ENCODE peak calls at places on chromosomes 1 and 21, in five cellular contexts. One of them, this sample, is unnamed. For H3K9me3, the result is how much of the 10 kb centered on the place peaks cover.

GRCh38 chr1:17562375-17562774 is 22.9 kb downstream of the ARHGEF10L start:
- DNase-seq in heart left ventricle: no peak
- DNase-seq in HCT116: no peak
- DNase-seq in left ventricle myocardium inferior: no peak
- DNase-seq in right lobe of liver: no peak
- DNase-seq in this sample: no peak

GRCh38 chr1:183226361-183226760 is 40.3 kb downstream of the LAMC2 start:
- DNase-seq in heart left ventricle: no peak
- DNase-seq in HCT116: no peak
- DNase-seq in left ventricle myocardium inferior: no peak
- DNase-seq in right lobe of liver: no peak
- DNase-seq in this sample: no peak

GRCh38 chr1:210883821-210884220 is 250.1 kb downstream of the KCNH1 start:
- DNase-seq in heart left ventricle: no peak
- DNase-seq in HCT116: no peak
- DNase-seq in left ventricle myocardium inferior: no peak
- DNase-seq in right lobe of liver: no peak
- DNase-seq in this sample: no peak

GRCh38 chr1:90782046-90782445 is 64.9 kb upstream of the BARHL2 start:
- DNase-seq in heart left ventricle: no peak
- DNase-seq in HCT116: no peak
- DNase-seq in left ventricle myocardium inferior: no peak
- DNase-seq in right lobe of liver: no peak
- DNase-seq in this sample: no peak

GRCh38 chr21:37455504-37455911 is 88.9 kb downstream of the DYRK1A start:
- DNase-seq in heart left ventricle: no peak
- DNase-seq in HCT116: no peak
- DNase-seq in left ventricle myocardium inferior: no peak
- DNase-seq in right lobe of liver: no peak
- DNase-seq in this sample: no peak

GRCh38 chr1:22673486-22674409 is 20.7 kb downstream of the C1QB start:
- DNase-seq in heart left ventricle: no peak
- DNase-seq in HCT116: peak
- DNase-seq in left ventricle myocardium inferior: peak
- DNase-seq in right lobe of liver: peak
- DNase-seq in this sample: no peak

GRCh38 chr1:189597083-189597482 is 880.6 kb downstream of the BRINP3 start:
- DNase-seq in heart left ventricle: no peak
- DNase-seq in HCT116: no peak
- DNase-seq in left ventricle myocardium inferior: no peak
- DNase-seq in right lobe of liver: no peak
- DNase-seq in this sample: no peak

GRCh38 chr1:110477041-110477440 is 26.1 kb downstream of the PROK1 start:
- DNase-seq in heart left ventricle: no peak
- DNase-seq in HCT116: peak
- DNase-seq in left ventricle myocardium inferior: no peak
- DNase-seq in right lobe of liver: no peak
- DNase-seq in this sample: no peak

GRCh38 chr21:21019681-21020080 is 21.5 kb downstream of the NCAM2 start:
- DNase-seq in heart left ventricle: no peak
- DNase-seq in HCT116: no peak
- DNase-seq in left ventricle myocardium inferior: no peak
- DNase-seq in right lobe of liver: no peak
- DNase-seq in this sample: no peak

GRCh38 chr1:235675152-235675890 is 25.7 kb upstream of the GNG4 start:
- DNase-seq in heart left ventricle: no peak
- DNase-seq in HCT116: no peak
- DNase-seq in left ventricle myocardium inferior: no peak
- DNase-seq in right lobe of liver: no peak
- DNase-seq in this sample: no peak

GRCh38 chr1:227427411-227427810 is 109.1 kb upstream of the CDC42BPA start:
- DNase-seq in heart left ventricle: no peak
- DNase-seq in HCT116: no peak
- DNase-seq in left ventricle myocardium inferior: no peak
- DNase-seq in right lobe of liver: no peak
- DNase-seq in this sample: no peak

GRCh38 chr1:39416609-39417008 is 74.8 kb upstream of the BMP8A start:
- DNase-seq in heart left ventricle: no peak
- DNase-seq in HCT116: no peak
- DNase-seq in left ventricle myocardium inferior: no peak
- DNase-seq in right lobe of liver: no peak
- DNase-seq in this sample: no peak

GRCh38 chr1:9086796-9087195 is 17.4 kb upstream of the SLC2A5 start:
- DNase-seq in heart left ventricle: no peak
- DNase-seq in HCT116: no peak
- DNase-seq in left ventricle myocardium inferior: no peak
- DNase-seq in right lobe of liver: no peak
- DNase-seq in this sample: no peak

GRCh38 chr1:248897412-248898337 is 8.4 kb upstream of the PGBD2 start:
- DNase-seq in heart left ventricle: no peak
- DNase-seq in HCT116: no peak
- DNase-seq in left ventricle myocardium inferior: no peak
- DNase-seq in right lobe of liver: no peak
- DNase-seq in this sample: no peak

GRCh38 chr1:99869723-99870122 is 19.6 kb downstream of the AGL start:
- DNase-seq in heart left ventricle: no peak
- DNase-seq in HCT116: no peak
- DNase-seq in left ventricle myocardium inferior: no peak
- DNase-seq in right lobe of liver: no peak
- DNase-seq in this sample: no peak
- H3K9me3 ChIP-seq in heart left ventricle: under half
- H3K9me3 ChIP-seq in HCT116: under half
- H3K9me3 ChIP-seq in left ventricle myocardium inferior: under half
- H3K9me3 ChIP-seq in right lobe of liver: under half
- H3K9me3 ChIP-seq in this sample: under half

GRCh38 chr1:47367651-47368050 is 34.1 kb downstream of the CMPK1 start:
- DNase-seq in heart left ventricle: no peak
- DNase-seq in HCT116: no peak
- DNase-seq in left ventricle myocardium inferior: no peak
- DNase-seq in right lobe of liver: no peak
- DNase-seq in this sample: no peak

GRCh38 chr1:47374501-47374900 is 40.9 kb downstream of the CMPK1 start:
- DNase-seq in heart left ventricle: no peak
- DNase-seq in HCT116: no peak
- DNase-seq in left ventricle myocardium inferior: no peak
- DNase-seq in right lobe of liver: no peak
- DNase-seq in this sample: no peak

DNA sequence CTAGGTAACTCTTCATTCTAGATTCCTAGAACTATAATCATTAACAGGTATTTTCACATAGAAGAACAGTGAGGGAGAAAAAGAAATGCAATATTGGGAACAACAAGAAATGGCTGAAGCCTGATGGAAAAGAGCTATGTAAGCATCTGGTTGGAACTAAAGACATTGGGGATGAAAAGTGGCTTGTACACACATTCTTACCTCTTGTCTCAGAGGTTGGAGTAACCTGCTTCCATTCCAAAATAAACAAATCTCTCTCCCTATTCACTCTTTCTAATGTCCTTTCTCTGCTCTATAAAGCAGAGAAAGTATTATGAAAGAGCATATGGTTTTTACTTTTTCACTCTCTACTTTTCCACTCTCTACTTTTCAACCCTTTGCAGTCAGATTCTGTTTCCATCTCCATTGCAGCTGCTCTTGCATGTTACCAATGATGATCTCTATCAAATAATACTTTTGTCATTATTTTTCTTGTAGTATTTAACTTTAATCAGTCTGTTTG is 37.5 kb downstream of the CMPK1 start:
- DNase-seq in heart left ventricle: no peak
- DNase-seq in HCT116: no peak
- DNase-seq in left ventricle myocardium inferior: no peak
- DNase-seq in right lobe of liver: no peak
- DNase-seq in this sample: no peak
- H3K9me3 ChIP-seq in heart left ventricle: under half
- H3K9me3 ChIP-seq in HCT116: under half
- H3K9me3 ChIP-seq in left ventricle myocardium inferior: under half
- H3K9me3 ChIP-seq in right lobe of liver: under half
- H3K9me3 ChIP-seq in this sample: under half

DNA sequence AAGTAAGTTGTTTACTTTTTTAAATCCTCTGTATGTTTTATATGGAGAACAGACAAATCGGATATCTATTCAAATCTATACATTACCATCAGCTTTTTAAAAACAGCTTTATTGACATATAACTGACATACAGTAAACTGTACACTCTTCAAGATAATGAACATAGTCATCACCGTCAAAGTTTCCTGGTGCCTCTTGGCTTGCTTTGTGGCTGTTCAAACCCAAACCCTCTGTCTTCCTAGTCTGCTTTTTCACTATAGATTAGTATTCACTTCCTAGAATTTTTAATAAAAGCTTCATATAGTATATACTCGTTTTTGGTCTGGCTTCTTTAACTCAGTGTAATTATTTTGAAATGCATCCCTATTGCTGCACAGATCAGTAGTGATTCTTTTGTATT is 56.4 kb upstream of the TPTE start:
- DNase-seq in heart left ventricle: no peak
- DNase-seq in HCT116: no peak
- DNase-seq in left ventricle myocardium inferior: no peak
- DNase-seq in right lobe of liver: no peak
- DNase-seq in this sample: no peak
- H3K9me3 ChIP-seq in heart left ventricle: under half
- H3K9me3 ChIP-seq in HCT116: half or more
- H3K9me3 ChIP-seq in left ventricle myocardium inferior: under half
- H3K9me3 ChIP-seq in right lobe of liver: under half
- H3K9me3 ChIP-seq in this sample: under half

GRCh38 chr1:79744746-79745145 is 738.2 kb upstream of the ADGRL4 start:
- DNase-seq in heart left ventricle: no peak
- DNase-seq in HCT116: no peak
- DNase-seq in left ventricle myocardium inferior: no peak
- DNase-seq in right lobe of liver: no peak
- DNase-seq in this sample: no peak
- H3K9me3 ChIP-seq in heart left ventricle: under half
- H3K9me3 ChIP-seq in HCT116: under half
- H3K9me3 ChIP-seq in left ventricle myocardium inferior: under half
- H3K9me3 ChIP-seq in right lobe of liver: under half
- H3K9me3 ChIP-seq in this sample: under half

GRCh38 chr21:17911628-17912027 is 92.5 kb upstream of the C21orf91 start:
- DNase-seq in heart left ventricle: no peak
- DNase-seq in HCT116: no peak
- DNase-seq in left ventricle myocardium inferior: no peak
- DNase-seq in right lobe of liver: no peak
- DNase-seq in this sample: no peak
- H3K9me3 ChIP-seq in heart left ventricle: under half
- H3K9me3 ChIP-seq in HCT116: under half
- H3K9me3 ChIP-seq in left ventricle myocardium inferior: under half
- H3K9me3 ChIP-seq in right lobe of liver: under half
- H3K9me3 ChIP-seq in this sample: under half

GRCh38 chr21:44623575-44623974 is 3.3 kb upstream of the KRTAP10-9 start:
- DNase-seq in heart left ventricle: no peak
- DNase-seq in HCT116: peak
- DNase-seq in left ventricle myocardium inferior: no peak
- DNase-seq in right lobe of liver: no peak
- DNase-seq in this sample: no peak
- H3K9me3 ChIP-seq in heart left ventricle: under half
- H3K9me3 ChIP-seq in HCT116: under half
- H3K9me3 ChIP-seq in left ventricle myocardium inferior: under half
- H3K9me3 ChIP-seq in right lobe of liver: under half
- H3K9me3 ChIP-seq in this sample: under half

GRCh38 chr1:152486400-152487006 is 24.1 kb upstream of the LCE5A start:
- DNase-seq in heart left ventricle: no peak
- DNase-seq in HCT116: no peak
- DNase-seq in left ventricle myocardium inferior: no peak
- DNase-seq in right lobe of liver: no peak
- DNase-seq in this sample: no peak
- H3K9me3 ChIP-seq in heart left ventricle: under half
- H3K9me3 ChIP-seq in HCT116: under half
- H3K9me3 ChIP-seq in left ventricle myocardium inferior: under half
- H3K9me3 ChIP-seq in right lobe of liver: under half
- H3K9me3 ChIP-seq in this sample: under half

DNA sequence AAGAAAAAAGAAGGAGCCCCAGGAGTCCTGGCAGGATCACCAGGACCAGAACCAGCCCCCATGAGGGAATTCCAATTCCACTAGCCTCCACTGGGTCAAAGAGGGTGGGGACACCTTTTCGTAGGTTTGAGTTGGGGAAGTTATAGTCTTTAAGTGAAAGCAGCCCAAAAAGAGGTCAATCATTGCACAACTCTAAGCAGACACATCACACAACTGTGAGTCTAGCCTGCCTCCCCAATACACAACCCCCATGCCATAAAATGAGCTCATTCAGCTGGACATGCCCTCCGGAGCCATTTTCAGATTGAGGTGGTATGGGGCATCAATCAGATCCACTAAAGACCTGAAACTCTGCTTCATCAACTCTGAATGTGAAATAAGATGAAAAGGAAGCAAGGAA is 179.9 kb downstream of the NPHP4 start:
- DNase-seq in heart left ventricle: no peak
- DNase-seq in HCT116: no peak
- DNase-seq in left ventricle myocardium inferior: no peak
- DNase-seq in right lobe of liver: no peak
- DNase-seq in this sample: no peak
- H3K9me3 ChIP-seq in heart left ventricle: under half
- H3K9me3 ChIP-seq in HCT116: under half
- H3K9me3 ChIP-seq in left ventricle myocardium inferior: under half
- H3K9me3 ChIP-seq in right lobe of liver: under half
- H3K9me3 ChIP-seq in this sample: under half

GRCh38 chr1:2854611-2855010 is 53.1 kb upstream of the TTC34 start:
- DNase-seq in heart left ventricle: peak
- DNase-seq in HCT116: no peak
- DNase-seq in left ventricle myocardium inferior: no peak
- DNase-seq in right lobe of liver: peak
- DNase-seq in this sample: no peak
- H3K9me3 ChIP-seq in heart left ventricle: under half
- H3K9me3 ChIP-seq in HCT116: under half
- H3K9me3 ChIP-seq in left ventricle myocardium inferior: under half
- H3K9me3 ChIP-seq in right lobe of liver: under half
- H3K9me3 ChIP-seq in this sample: under half

GRCh38 chr1:79110749-79111148 is 104.2 kb upstream of the ADGRL4 start:
- DNase-seq in heart left ventricle: no peak
- DNase-seq in HCT116: no peak
- DNase-seq in left ventricle myocardium inferior: no peak
- DNase-seq in right lobe of liver: no peak
- DNase-seq in this sample: no peak
- H3K9me3 ChIP-seq in heart left ventricle: under half
- H3K9me3 ChIP-seq in HCT116: under half
- H3K9me3 ChIP-seq in left ventricle myocardium inferior: under half
- H3K9me3 ChIP-seq in right lobe of liver: under half
- H3K9me3 ChIP-seq in this sample: under half